ENCODE peak calls at places on chromosomes 16 and 17, in ten cellular contexts. Y is SJSA1; A is Ammon's horn; W is central memory CD4-positive, alpha-beta T cell; T is retina; R is posterior cingulate gyrus; C is astrocyte of the spinal cord; E is activated T-cell treated with anti-CD3 and anti-CD28 coated beads for 1 hour; G is endodermal cell; J is NCI-H510A treated with DMSO at 0.1 percent for 48 hours. P is an unnamed sample.

GRCh38 chr17:491086-492014 is 138.7 kb upstream of the RPH3AL start:
- DNase-seq in Y (peak; percentile 84), A (no peak), W (peak; percentile 31), T (peak; percentile 90), R (no peak), C (peak; percentile 63), E (peak; percentile 26), G (peak; percentile 86), J (no peak), P (no peak)

GRCh38 chr16:11354733-11355574 is 9.7 kb downstream of the RMI2 start:
- DNase-seq in Y (no peak), A (no peak), W (peak; percentile 82), T (no peak), R (no peak), C (peak; percentile 45), E (peak; percentile 34), G (no peak), J (no peak), P (no peak)

GRCh38 chr17:48451489-48451888 is 21.5 kb upstream of the SKAP1 start:
- DNase-seq in Y (no peak), A (no peak), W (no peak), T (no peak), R (no peak), C (no peak), E (no peak), G (no peak), J (no peak), P (no peak)

GRCh38 chr17:50218071-50218759 is 16.8 kb upstream of the COL1A1 start:
- DNase-seq in Y (peak; percentile 48), A (no peak), W (no peak), T (no peak), R (no peak), C (peak; percentile 68), E (no peak), G (no peak), J (no peak), P (no peak)

GRCh38 chr17:76467809-76468633 is 618 bp downstream of the AANAT start:
- DNase-seq in Y (no peak), A (no peak), W (no peak), T (no peak), R (no peak), C (no peak), E (no peak), G (no peak), J (no peak), P (no peak)

GRCh38 chr16:12062343-12063003 is 85.9 kb downstream of the SNX29 start:
- DNase-seq in Y (peak; percentile 6), A (no peak), W (no peak), T (no peak), R (no peak), C (peak; percentile 56), E (no peak), G (no peak), J (no peak), P (no peak)

GRCh38 chr17:77499699-77500435 is 359.1 kb downstream of the SEC14L1 start:
- DNase-seq in Y (no peak), A (no peak), W (no peak), T (no peak), R (no peak), C (no peak), E (no peak), G (peak; percentile 23), J (no peak), P (no peak)

GRCh38 chr16:84232060-84232459 is 7.8 kb downstream of the KCNG4 start:
- DNase-seq in Y (no peak), A (no peak), W (no peak), T (no peak), R (no peak), C (no peak), E (no peak), G (no peak), J (no peak), P (no peak)

GRCh38 chr16:2275476-2276450 is 7.8 kb upstream of the RNPS1 start:
- DNase-seq in Y (no peak), A (no peak), W (no peak), T (no peak), R (no peak), C (no peak), E (no peak), G (peak; percentile 35), J (no peak), P (no peak)

GRCh38 chr17:6831662-6832263 is at the start of gene TEKT1:
- DNase-seq in Y (peak; percentile 53), A (peak; percentile 90), W (peak; percentile 79), T (peak; percentile 93), R (peak; percentile 79), C (peak; percentile 33), E (peak; percentile 57), G (peak; percentile 99), J (no peak), P (peak; percentile 12)

GRCh38 chr17:57518587-57519118 is 226.4 kb downstream of the CCDC182 start:
- DNase-seq in Y (no peak), A (peak; percentile 54), W (no peak), T (peak; percentile 84), R (no peak), C (no peak), E (no peak), G (no peak), J (peak; percentile 94), P (no peak)

GRCh38 chr17:75637143-75637538 is 3.9 kb downstream of the SMIM5 start:
- DNase-seq in Y (no peak), A (peak; percentile 73), W (no peak), T (no peak), R (peak; percentile 47), C (no peak), E (no peak), G (no peak), J (no peak), P (no peak)

GRCh38 chr16:55494994-55495421 is 13.9 kb upstream of the LPCAT2 start:
- DNase-seq in Y (peak; percentile 93), A (peak; percentile 89), W (no peak), T (peak; percentile 30), R (peak; percentile 26), C (peak; percentile 91), E (no peak), G (peak; percentile 42), J (no peak), P (peak; percentile 77)

GRCh38 chr17:36123431-36123830 is 19.8 kb downstream of the CCL4 start:
- DNase-seq in Y (no peak), A (no peak), W (no peak), T (no peak), R (no peak), C (no peak), E (no peak), G (peak; percentile 68), J (no peak), P (no peak)

GRCh38 chr17:9875441-9875840 is 29.6 kb downstream of the RCVRN start:
- DNase-seq in Y (peak; percentile 16), A (peak; percentile 40), W (no peak), T (no peak), R (no peak), C (peak; percentile 89), E (no peak), G (peak; percentile 79), J (no peak), P (peak; percentile 53)

GRCh38 chr17:50637829-50638571 is 3.3 kb downstream of the ABCC3 start:
- DNase-seq in Y (no peak), A (no peak), W (no peak), T (no peak), R (no peak), C (no peak), E (no peak), G (no peak), J (no peak), P (no peak)

GRCh38 chr17:36674278-36674650 is 72.9 kb downstream of the MRM1 start:
- DNase-seq in Y (no peak), A (no peak), W (peak; percentile 63), T (no peak), R (no peak), C (no peak), E (no peak), G (no peak), J (no peak), P (no peak)

GRCh38 chr17:3512512-3513171 is 36.8 kb downstream of the ASPA start:
- DNase-seq in Y (no peak), A (peak; percentile 94), W (no peak), T (peak; percentile 64), R (peak; percentile 77), C (peak; percentile 36), E (no peak), G (peak; percentile 70), J (no peak), P (peak; percentile 82)

GRCh38 chr17:72456026-72456569 is 335.3 kb downstream of the SOX9 start:
- DNase-seq in Y (peak; percentile 62), A (no peak), W (no peak), T (no peak), R (no peak), C (peak; percentile 60), E (no peak), G (no peak), J (no peak), P (no peak)

GRCh38 chr17:68301438-68301959 is 10.2 kb downstream of the ARSG start:
- DNase-seq in Y (no peak), A (no peak), W (no peak), T (no peak), R (no peak), C (no peak), E (no peak), G (peak; percentile 67), J (peak; percentile 90), P (no peak)

GRCh38 chr17:42288985-42289862 is 926 bp downstream of the STAT5A start:
- DNase-seq in Y (no peak), A (no peak), W (peak; percentile 62), T (no peak), R (no peak), C (no peak), E (peak; percentile 34), G (peak; percentile 78), J (no peak), P (no peak)

GRCh38 chr17:38363016-38363415 is 11.4 kb downstream of the SOCS7 start:
- DNase-seq in Y (no peak), A (no peak), W (no peak), T (no peak), R (no peak), C (no peak), E (no peak), G (no peak), J (no peak), P (no peak)

GRCh38 chr16:1691956-1692355 is 13.9 kb downstream of the JPT2 start:
- DNase-seq in Y (peak; percentile 70), A (peak; percentile 66), W (no peak), T (no peak), R (peak; percentile 48), C (peak; percentile 76), E (no peak), G (no peak), J (no peak), P (no peak)

GRCh38 chr17:39376434-39376833 is 25.0 kb downstream of the FBXL20 start:
- DNase-seq in Y (no peak), A (no peak), W (no peak), T (no peak), R (no peak), C (no peak), E (no peak), G (no peak), J (no peak), P (no peak)

GRCh38 chr16:67481561-67482259 is 753 bp upstream of the ATP6V0D1 start:
- DNase-seq in Y (no peak), A (peak; percentile 49), W (peak; percentile 14), T (peak; percentile 19), R (no peak), C (no peak), E (peak; percentile 23), G (no peak), J (peak; percentile 38), P (no peak)

GRCh38 chr17:17732892-17733670 is 51.8 kb downstream of the RAI1 start:
- DNase-seq in Y (peak; percentile 57), A (no peak), W (no peak), T (no peak), R (no peak), C (peak; percentile 71), E (no peak), G (no peak), J (no peak), P (no peak)

GRCh38 chr17:82216301-82217119 is 3.9 kb upstream of the CCDC57 start:
- DNase-seq in Y (peak; percentile 86), A (peak; percentile 81), W (peak; percentile 61), T (no peak), R (peak; percentile 45), C (peak; percentile 71), E (no peak), G (no peak), J (no peak), P (no peak)

GRCh38 chr17:835263-835662 is 53.1 kb downstream of the MRM3 start:
- DNase-seq in Y (peak; percentile 93), A (no peak), W (no peak), T (no peak), R (no peak), C (peak; percentile 97), E (no peak), G (peak; percentile 76), J (no peak), P (no peak)

P was measured in hippocampal formation.